ENCODE peak calls at places on chromosome 19, in six cellular contexts. Y, A, P, K, C and Z are unnamed samples.

GRCh38 chr19:19257137-19257536 is 16.0 kb downstream of the TM6SF2 start:
- DNase-seq in Y (no peak), A (no peak), P (no peak), K (no peak), C (no peak), Z (no peak)

GRCh38 chr19:37594982-37595382 is 306 bp downstream of the ZNF540 start:
- DNase-seq in Y (peak; percentile 68), A (peak; percentile 62), P (no peak), K (peak; percentile 67), C (peak; percentile 88), Z (peak; percentile 21)

GRCh38 chr19:49217382-49217781 is 59.8 kb downstream of the TRPM4 start:
- DNase-seq in Y (no peak), A (no peak), P (no peak), K (peak; percentile 84), C (no peak), Z (peak; percentile 27)

GRCh38 chr19:46482645-46483044 is 11.3 kb upstream of the PNMA8A start:
- DNase-seq in Y (no peak), A (no peak), P (no peak), K (peak; percentile 53), C (no peak), Z (no peak)

GRCh38 chr19:46000497-46001246 is 5.4 kb downstream of the CCDC61 start:
- DNase-seq in Y (peak; percentile 77), A (peak; percentile 79), P (no peak), K (peak; percentile 15), C (no peak), Z (no peak)

GRCh38 chr19:43638214-43638990 is 1.2 kb downstream of the CADM4 start:
- DNase-seq in Y (no peak), A (no peak), P (no peak), K (no peak), C (no peak), Z (no peak)

GRCh38 chr19:35671818-35672217 is 5.5 kb downstream of the UPK1A start:
- DNase-seq in Y (no peak), A (no peak), P (no peak), K (peak; percentile 46), C (no peak), Z (no peak)

GRCh38 chr19:2695288-2695866 is 7.1 kb downstream of the GNG7 start:
- DNase-seq in Y (no peak), A (no peak), P (no peak), K (peak; percentile 12), C (no peak), Z (no peak)

GRCh38 chr19:50722248-50723013 is 733 bp upstream of the CLEC11A start:
- DNase-seq in Y (no peak), A (no peak), P (no peak), K (no peak), C (peak; percentile 67), Z (no peak)

GRCh38 chr19:8028951-8029491 is 23.5 kb upstream of the CCL25 start:
- DNase-seq in Y (no peak), A (no peak), P (no peak), K (peak; percentile 69), C (no peak), Z (no peak)

GRCh38 chr19:47633516-47633915 is 24.6 kb downstream of the BICRA start:
- DNase-seq in Y (no peak), A (no peak), P (peak; percentile 13), K (no peak), C (no peak), Z (no peak)

GRCh38 chr19:46710687-46711086 is 6.2 kb downstream of the PRKD2 start:
- DNase-seq in Y (no peak), A (no peak), P (no peak), K (no peak), C (no peak), Z (no peak)

GRCh38 chr19:4338441-4339350 is at the start of gene STAP2:
- DNase-seq in Y (peak; percentile 91), A (peak; percentile 77), P (peak; percentile 68), K (peak; percentile 17), C (no peak), Z (no peak)

GRCh38 chr19:17577698-17578097 is 22.2 kb downstream of the COLGALT1 start:
- DNase-seq in Y (no peak), A (no peak), P (no peak), K (no peak), C (no peak), Z (no peak)

GRCh38 chr19:27776020-27776419 is 1436.9 kb downstream of the UQCRFS1 start:
- DNase-seq in Y (no peak), A (no peak), P (peak; percentile 9), K (peak; percentile 60), C (no peak), Z (peak; percentile 65)
- H3K9me3 ChIP-seq in Y (no peaks in the 10 kb centered on the region), A (peaks cover 44% of the 10 kb centered on the region), P (peaks cover 20% of the 10 kb centered on the region), K (no peaks in the 10 kb centered on the region), C (no peaks in the 10 kb centered on the region), Z (peaks cover 10% of the 10 kb centered on the region)

GRCh38 chr19:39162441-39163043 is 34.2 kb upstream of the NCCRP1 start:
- DNase-seq in Y (no peak), A (no peak), P (no peak), K (no peak), C (no peak), Z (no peak)

GRCh38 chr19:39158646-39159260 is 33.2 kb downstream of the PAK4 start:
- DNase-seq in Y (no peak), A (no peak), P (no peak), K (no peak), C (no peak), Z (no peak)

GRCh38 chr19:39163621-39164020 is 33.1 kb upstream of the NCCRP1 start:
- DNase-seq in Y (no peak), A (no peak), P (no peak), K (no peak), C (no peak), Z (no peak)

GRCh38 chr19:39160523-39160861 is 34.9 kb downstream of the PAK4 start:
- DNase-seq in Y (no peak), A (peak; percentile 69), P (no peak), K (peak; percentile 84), C (peak; percentile 87), Z (no peak)

GRCh38 chr19:39160889-39161672 is 35.5 kb downstream of the PAK4 start:
- DNase-seq in Y (no peak), A (no peak), P (peak; percentile 25), K (peak; percentile 21), C (no peak), Z (no peak)
- H3K27ac ChIP-seq in Y (no peak overlapping the region), A (no peak overlapping the region), P (no peak overlapping the region), K (no peak overlapping the region), C (peak overlapping the region; percentile 69), Z (no peak overlapping the region)

GRCh38 chr19:13882419-13882795 is 5.5 kb downstream of the NANOS3 start:
- DNase-seq in Y (no peak), A (no peak), P (no peak), K (no peak), C (no peak), Z (no peak)
- H3K9me3 ChIP-seq in Y (no peaks in the 10 kb centered on the region), A (no peaks in the 10 kb centered on the region), P (no peaks in the 10 kb centered on the region), K (no peaks in the 10 kb centered on the region), C (no peaks in the 10 kb centered on the region), Z (no peaks in the 10 kb centered on the region)

DNA sequence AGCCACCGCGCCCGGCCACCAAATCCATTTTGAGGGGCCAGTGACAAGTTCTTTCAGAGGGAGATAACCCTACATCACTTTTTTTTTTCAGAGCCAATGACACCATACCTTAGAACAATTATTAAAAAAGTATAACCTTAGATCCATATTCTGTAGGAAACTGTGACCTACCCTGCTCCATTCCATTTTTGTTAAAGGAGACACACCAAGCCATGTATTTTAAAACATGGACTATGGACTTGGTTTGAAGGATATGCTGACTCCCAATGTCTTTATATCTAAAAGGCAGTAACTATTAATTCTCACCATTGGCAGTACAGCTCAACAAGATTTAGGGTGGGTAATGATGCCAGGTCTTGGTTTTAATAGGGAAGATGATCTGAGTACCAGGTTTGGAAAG is 1.1 kb downstream of the GSK3A start:
- DNase-seq in Y (no peak), A (no peak), P (no peak), K (no peak), C (no peak), Z (no peak)
- H3K27ac ChIP-seq in Y (no peak overlapping the region), A (no peak overlapping the region), P (no peak overlapping the region), K (peak overlapping the region; percentile 95), C (no peak overlapping the region), Z (no peak overlapping the region)

DNA sequence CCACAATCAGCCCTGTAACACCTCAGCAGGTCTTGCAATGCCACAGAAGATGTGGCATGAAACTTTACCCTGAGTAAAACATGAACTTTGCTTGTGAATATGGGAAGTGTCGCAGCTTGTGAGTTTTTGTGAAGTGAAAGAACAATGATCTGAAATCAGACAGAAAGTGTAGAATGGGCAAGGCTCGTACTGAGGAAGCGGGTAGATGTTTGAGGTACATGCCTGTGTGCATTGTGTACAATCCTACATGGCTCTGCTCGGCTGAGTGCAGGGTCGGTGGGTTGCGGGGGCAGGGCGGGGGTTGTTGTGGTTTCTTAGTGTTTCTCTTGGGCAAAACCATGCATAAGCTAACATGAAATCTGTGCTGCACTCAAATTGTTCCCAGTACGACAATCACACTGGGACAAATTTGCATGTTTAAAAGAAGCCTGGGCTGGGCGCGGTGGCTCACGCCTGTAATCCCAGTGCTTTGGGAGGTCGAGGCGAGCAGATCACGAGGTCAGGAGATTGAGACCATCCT is 1.1 kb downstream of the NLRP13 start:
- DNase-seq in Y (no peak), A (no peak), P (no peak), K (no peak), C (no peak), Z (no peak)
- H3K9me3 ChIP-seq in Y (no peaks in the 10 kb centered on the region), A (peaks cover 7% of the 10 kb centered on the region), P (no peaks in the 10 kb centered on the region), K (no peaks in the 10 kb centered on the region), C (no peaks in the 10 kb centered on the region), Z (peaks cover 2% of the 10 kb centered on the region)